ENCODE peak calls at places on chromosomes 3 and 15, in seven cellular contexts. W is H1, M is IMR-90, G is HCT116, K is K562, U is HepG2, J is GM12878. S is an unnamed sample.
A peak's percentile ranks its signal among the peaks of the same experiment; 100 is the strongest.

GRCh38 chr15:93899817-93900216 is 331.5 kb upstream of the MCTP2 start:
- DNase-seq in K (no peak), J (no peak), G (no peak), U (no peak), W (no peak), M (no peak), S (no peak)

GRCh38 chr15:75043509-75044257 is 20.3 kb downstream of the PPCDC start:
- DNase-seq in W (no peak), J (peak; percentile 93), G (no peak), M (peak; percentile 100), K (peak; percentile 80), U (peak; percentile 96), S (peak; percentile 97)

GRCh38 chr3:39415983-39416382 is 9.5 kb downstream of the RPSA start:
- DNase-seq in U (no peak), W (no peak), J (no peak), G (no peak), M (no peak), K (no peak), S (no peak)

GRCh38 chr3:184234224-184234623 is 4.8 kb downstream of the VWA5B2 start:
- DNase-seq in G (peak; percentile 85), K (peak; percentile 43), M (peak; percentile 83), J (no peak), U (peak; percentile 25), W (no peak), S (peak; percentile 64)

GRCh38 chr3:12601072-12601471 is 44.2 kb downstream of the MKRN2 start:
- DNase-seq in U (peak; percentile 12), W (no peak), J (no peak), K (peak; percentile 61), M (no peak), G (no peak), S (no peak)

GRCh38 chr3:28916713-28917499 is 364.0 kb upstream of the RBMS3 start:
- DNase-seq in M (peak; percentile 65), U (no peak), K (no peak), J (peak; percentile 61), G (no peak), W (peak; percentile 0), S (peak; percentile 96)

GRCh38 chr3:24480497-24480896 is 14.2 kb downstream of the THRB start:
- DNase-seq in K (no peak), G (no peak), J (no peak), W (no peak), U (no peak), M (no peak), S (no peak)

GRCh38 chr3:14947886-14948608 is 664 bp downstream of the NR2C2 start:
- DNase-seq in G (peak; percentile 92), U (peak; percentile 89), M (peak; percentile 94), J (peak; percentile 73), W (peak; percentile 89), K (peak; percentile 99), S (peak; percentile 96)

GRCh38 chr15:43514241-43515057 is 3.0 kb upstream of the MAP1A start:
- DNase-seq in K (peak; percentile 55), J (no peak), G (no peak), M (peak; percentile 49), W (no peak), U (peak; percentile 31), S (peak; percentile 30)

GRCh38 chr3:11653298-11654055 is 9.8 kb upstream of the VGLL4 start:
- DNase-seq in W (no peak), M (no peak), G (no peak), U (peak; percentile 57), J (no peak), K (no peak), S (no peak)

GRCh38 chr15:80580107-80580506 is 115.0 kb upstream of the ABHD17C start:
- DNase-seq in K (no peak), U (no peak), J (no peak), G (no peak), M (peak; percentile 80), W (no peak), S (no peak)

GRCh38 chr3:46097691-46098241 is 70.5 kb upstream of the XCR1 start:
- DNase-seq in M (peak; percentile 31), J (no peak), W (no peak), G (no peak), K (no peak), U (no peak), S (no peak)

GRCh38 chr15:62887113-62887570 is 155.4 kb upstream of the TPM1 start:
- DNase-seq in W (no peak), G (no peak), K (no peak), U (no peak), M (peak; percentile 49), J (no peak), S (no peak)

GRCh38 chr3:184176377-184177330 is 2.0 kb downstream of the AP2M1 start:
- DNase-seq in W (peak; percentile 85), K (peak; percentile 56), J (no peak), M (peak; percentile 96), U (peak; percentile 69), G (peak; percentile 75), S (peak; percentile 90)

GRCh38 chr3:191438150-191438814 is 22.7 kb upstream of the PYDC2 start:
- DNase-seq in J (no peak), U (no peak), G (no peak), K (no peak), M (no peak), W (no peak), S (no peak)

GRCh38 chr3:44048196-44048924 is 193.3 kb upstream of the TOPAZ1 start:
- DNase-seq in M (no peak), U (no peak), K (no peak), G (no peak), J (no peak), W (no peak), S (no peak)

GRCh38 chr3:114608293-114608692 is 314.5 kb downstream of the TIGIT start:
- DNase-seq in M (peak; percentile 95), U (no peak), G (no peak), K (no peak), W (no peak), J (no peak), S (no peak)

GRCh38 chr15:77507151-77507847 is 86.6 kb downstream of the HMG20A start:
- DNase-seq in U (no peak), M (no peak), K (no peak), J (no peak), G (no peak), W (no peak), S (peak; percentile 61)

GRCh38 chr3:135103913-135104312 is 308.9 kb downstream of the EPHB1 start:
- DNase-seq in U (no peak), G (no peak), W (no peak), K (no peak), M (no peak), J (no peak), S (no peak)

GRCh38 chr15:65957451-65957850 is 88.2 kb downstream of the RAB11A start:
- DNase-seq in K (no peak), J (no peak), M (no peak), U (no peak), G (no peak), W (no peak), S (no peak)

GRCh38 chr3:38454179-38454883 is 641 bp downstream of the ACVR2B start:
- DNase-seq in W (no peak), K (peak; percentile 82), M (peak; percentile 13), G (no peak), U (no peak), J (no peak), S (peak; percentile 36)

GRCh38 chr3:110625126-110625798 is 446.4 kb upstream of the NECTIN3 start:
- DNase-seq in G (no peak), W (no peak), K (peak; percentile 26), J (no peak), M (no peak), U (no peak), S (peak; percentile 60)

GRCh38 chr3:132315851-132316250 is 1.4 kb upstream of the ACP3 start:
- DNase-seq in K (no peak), G (no peak), M (peak; percentile 4), J (no peak), W (no peak), U (no peak), S (no peak)

GRCh38 chr3:132321321-132321720 is 4.1 kb downstream of the ACP3 start:
- DNase-seq in W (no peak), J (no peak), K (no peak), M (no peak), G (no peak), U (no peak), S (no peak)

GRCh38 chr3:132318451-132318850 is 1.2 kb downstream of the ACP3 start:
- DNase-seq in K (no peak), M (peak; percentile 45), U (no peak), G (no peak), W (no peak), J (no peak), S (no peak)

GRCh38 chr3:132311860-132312259 is 5.3 kb upstream of the ACP3 start:
- DNase-seq in K (no peak), J (no peak), W (no peak), G (no peak), M (peak; percentile 32), U (no peak), S (no peak)

DNA sequence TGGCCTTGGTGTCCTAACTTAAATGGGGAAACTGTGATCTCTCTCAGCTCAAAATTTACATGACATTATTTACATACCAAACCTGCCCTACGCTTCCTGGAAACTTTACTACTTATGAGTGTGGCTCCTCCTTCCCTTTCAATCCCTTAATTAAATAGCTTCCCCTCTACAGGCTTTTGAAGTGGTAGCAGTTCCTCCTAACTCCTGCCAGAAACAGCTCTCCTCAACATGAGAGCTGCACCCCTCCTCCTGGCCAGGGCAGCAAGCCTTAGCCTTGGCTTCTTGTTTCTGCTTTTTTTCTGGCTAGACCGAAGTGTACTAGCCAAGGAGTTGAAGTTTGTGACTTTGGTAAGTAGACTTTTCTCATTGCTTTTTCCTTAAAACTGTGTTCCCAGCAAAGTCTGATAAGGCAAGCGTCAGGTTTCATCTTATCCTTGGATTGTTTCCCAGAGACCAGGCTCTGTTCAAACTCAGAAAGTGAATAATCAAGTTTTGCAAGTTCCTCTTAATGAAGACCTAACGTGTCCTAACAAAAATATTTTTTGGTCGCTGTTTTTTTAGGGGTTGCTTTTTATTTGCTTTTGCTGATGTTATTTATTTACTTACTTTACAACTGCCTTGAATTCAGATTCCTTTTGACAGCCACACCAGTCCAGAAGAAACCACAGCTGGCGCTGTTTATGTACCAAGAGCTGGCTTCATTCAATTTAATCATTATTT is at the start of gene ACP3:
- DNase-seq in G (peak; percentile 43), U (no peak), J (peak; percentile 8), M (peak; percentile 82), K (no peak), W (no peak), S (peak; percentile 10)
- H3K27ac ChIP-seq in G (peak within 1 kb of the TSS; percentile 69), U (no peak within 1 kb of the TSS), J (no peak within 1 kb of the TSS), M (peak within 1 kb of the TSS; percentile 82), K (peak within 1 kb of the TSS; percentile 20), W (no peak within 1 kb of the TSS), S (no peak within 1 kb of the TSS)

GRCh38 chr15:90161946-90162345 is 39.2 kb upstream of the SEMA4B start:
- DNase-seq in K (no peak), M (no peak), J (peak; percentile 83), U (no peak), W (no peak), G (no peak), S (no peak)
- TF ChIP-seq POLR2A in K (no peak), M (no peak), J (no peak), U (no peak), W (no peak), G (no peak), S (no peak)

DNA sequence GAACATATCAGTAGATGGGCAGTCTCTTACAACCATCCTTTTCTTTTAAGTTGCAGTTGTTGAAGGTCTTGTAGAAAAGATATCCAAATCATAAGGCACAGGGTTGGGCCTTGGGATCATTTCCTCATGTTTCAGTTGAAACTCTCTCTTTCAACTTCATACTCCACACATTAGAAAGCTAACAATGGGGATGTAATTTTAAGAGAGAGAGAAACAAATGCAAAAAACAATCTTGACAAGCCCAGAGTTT is 747.9 kb downstream of the ROBO1 start:
- DNase-seq in U (no peak), J (no peak), K (no peak), M (no peak), W (no peak), G (no peak), S (no peak)
- H2AFZ ChIP-seq in U (peak overlapping the region; percentile 99), J (no peak overlapping the region), K (no peak overlapping the region), M (no peak overlapping the region), W (peak overlapping the region; percentile 34), G (no peak overlapping the region), S (peak overlapping the region; percentile 7)

GRCh38 chr3:123068227-123069020 is 1.6 kb downstream of the PDIA5 start:
- DNase-seq in J (no peak), U (peak; percentile 75), K (no peak), G (peak; percentile 45), M (no peak), W (no peak), S (no peak)
- H3K27ac ChIP-seq in J (no peak overlapping the region), U (peak overlapping the region; percentile 68), K (peak overlapping the region; percentile 72), G (peak overlapping the region; percentile 85), M (no peak overlapping the region), W (no peak overlapping the region), S (peak overlapping the region; percentile 42)